ENCODE peak calls at places on chromosomes 3 and 15, in five cellular contexts. C is small intestine, T is heart right ventricle, V is esophagus muscularis mucosa, U is hepatocyte. H is an unnamed sample. For H3K36me3, the result is how much of the 10 kb centered on the place peaks cover.

GRCh38 chr3:189144645-189145044 is 27.1 kb upstream of the TPRG1 start:
- DNase-seq in C (peak), T (no peak), V (no peak), U (peak), H (no peak)

GRCh38 chr3:77319711-77320110 is 279.8 kb downstream of the ROBO2 start:
- DNase-seq in C (no peak), T (no peak), V (no peak), U (no peak), H (no peak)

GRCh38 chr3:26621176-26621575 is 1.4 kb upstream of the LRRC3B start:
- DNase-seq in C (no peak), T (no peak), V (no peak), U (no peak), H (no peak)

GRCh38 chr15:52021128-52021671 is 2.2 kb downstream of the MAPK6 start:
- DNase-seq in C (peak), T (no peak), V (no peak), U (peak), H (no peak)

GRCh38 chr15:91866371-91866905 is 12.9 kb downstream of the SLCO3A1 start:
- DNase-seq in C (no peak), T (peak), V (no peak), U (no peak), H (no peak)

GRCh38 chr15:75349851-75350588 is 3.2 kb downstream of the NEIL1 start:
- DNase-seq in C (peak), T (no peak), V (no peak), U (no peak), H (no peak)

GRCh38 chr3:17678116-17678741 is 64.2 kb downstream of the TBC1D5 start:
- DNase-seq in C (no peak), T (no peak), V (no peak), U (no peak), H (no peak)

GRCh38 chr15:69422336-69422895 is 8.3 kb downstream of the KIF23 start:
- DNase-seq in C (no peak), T (no peak), V (no peak), U (no peak), H (no peak)

GRCh38 chr3:11770105-11770476 is 76.6 kb downstream of the TAMM41 start:
- DNase-seq in C (peak), T (no peak), V (no peak), U (peak), H (no peak)
- H3K27ac ChIP-seq in C (peak), T (no peak), V (no peak), U (peak), H (peak)

DNA sequence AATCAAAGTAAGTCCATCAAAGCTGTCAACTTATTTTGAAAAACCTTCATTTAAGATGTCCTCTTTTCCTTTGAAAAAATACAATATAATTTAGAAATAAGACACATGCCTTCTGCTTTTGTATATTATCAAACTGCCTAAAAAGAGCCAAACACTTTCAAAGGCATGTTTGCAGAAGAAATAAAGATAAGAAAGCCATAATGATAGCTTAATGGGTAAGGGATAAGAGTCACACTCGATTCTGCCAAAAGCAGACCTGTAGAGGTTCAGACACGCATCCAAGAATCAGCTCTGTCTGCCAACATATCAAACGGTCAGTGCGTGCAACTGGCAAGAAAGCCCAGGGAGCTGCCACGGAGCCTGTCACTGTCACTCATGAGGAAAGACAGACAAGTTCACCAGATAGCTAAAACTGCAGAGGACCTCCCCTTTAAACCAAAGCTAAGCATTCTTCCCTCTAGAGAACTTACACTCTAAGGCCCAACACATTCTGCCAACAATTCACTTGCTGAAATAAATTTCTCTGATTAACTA is 23.3 kb downstream of the DCP1A start:
- DNase-seq in C (no peak), T (peak), V (no peak), U (no peak), H (no peak)
- H3K36me3 ChIP-seq in C (under half), T (under half), V (under half), U (under half), H (under half)

GRCh38 chr3:9361691-9362388 is 1.0 kb upstream of the THUMPD3 start:
- DNase-seq in C (no peak), T (no peak), V (no peak), U (peak), H (no peak)
- H3K27ac ChIP-seq in C (no peak), T (no peak), V (peak), U (peak), H (no peak)

DNA sequence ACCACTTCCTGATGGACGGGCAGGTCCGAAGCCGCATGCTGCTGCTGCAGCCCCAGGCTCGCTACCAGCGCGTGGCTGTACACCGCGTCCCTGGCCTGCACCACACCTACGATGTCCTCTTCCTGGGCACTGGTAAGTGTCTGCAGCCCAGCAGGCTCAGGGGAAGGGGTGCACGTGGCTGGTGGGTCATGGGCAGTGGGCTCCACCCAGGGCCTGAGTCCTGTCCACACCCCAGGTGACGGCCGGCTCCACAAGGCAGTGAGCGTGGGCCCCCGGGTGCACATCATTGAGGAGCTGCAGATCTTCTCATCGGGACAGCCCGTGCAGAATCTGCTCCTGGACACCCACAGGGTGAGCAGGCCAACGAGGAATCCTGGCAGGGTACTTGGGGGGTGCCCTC is 8.7 kb downstream of the CIB1 start:
- DNase-seq in C (no peak), T (no peak), V (no peak), U (no peak), H (no peak)
- H3K36me3 ChIP-seq in C (under half), T (under half), V (under half), U (under half), H (under half)

GRCh38 chr15:67152429-67152828 is 87.0 kb downstream of the SMAD3 start:
- DNase-seq in C (no peak), T (no peak), V (no peak), U (no peak), H (no peak)
- H3K27ac ChIP-seq in C (no peak), T (no peak), V (no peak), U (no peak), H (no peak)

GRCh38 chr3:47856669-47857068 is 53.7 kb downstream of the DHX30 start:
- DNase-seq in C (no peak), T (no peak), V (no peak), U (no peak), H (no peak)

GRCh38 chr3:47854720-47855455 is 52.0 kb downstream of the DHX30 start:
- DNase-seq in C (no peak), T (no peak), V (no peak), U (no peak), H (no peak)

GRCh38 chr3:47854267-47854666 is 51.3 kb downstream of the DHX30 start:
- DNase-seq in C (no peak), T (no peak), V (no peak), U (no peak), H (no peak)

GRCh38 chr3:47857151-47857550 is 54.2 kb downstream of the DHX30 start:
- DNase-seq in C (no peak), T (no peak), V (no peak), U (no peak), H (no peak)

DNA sequence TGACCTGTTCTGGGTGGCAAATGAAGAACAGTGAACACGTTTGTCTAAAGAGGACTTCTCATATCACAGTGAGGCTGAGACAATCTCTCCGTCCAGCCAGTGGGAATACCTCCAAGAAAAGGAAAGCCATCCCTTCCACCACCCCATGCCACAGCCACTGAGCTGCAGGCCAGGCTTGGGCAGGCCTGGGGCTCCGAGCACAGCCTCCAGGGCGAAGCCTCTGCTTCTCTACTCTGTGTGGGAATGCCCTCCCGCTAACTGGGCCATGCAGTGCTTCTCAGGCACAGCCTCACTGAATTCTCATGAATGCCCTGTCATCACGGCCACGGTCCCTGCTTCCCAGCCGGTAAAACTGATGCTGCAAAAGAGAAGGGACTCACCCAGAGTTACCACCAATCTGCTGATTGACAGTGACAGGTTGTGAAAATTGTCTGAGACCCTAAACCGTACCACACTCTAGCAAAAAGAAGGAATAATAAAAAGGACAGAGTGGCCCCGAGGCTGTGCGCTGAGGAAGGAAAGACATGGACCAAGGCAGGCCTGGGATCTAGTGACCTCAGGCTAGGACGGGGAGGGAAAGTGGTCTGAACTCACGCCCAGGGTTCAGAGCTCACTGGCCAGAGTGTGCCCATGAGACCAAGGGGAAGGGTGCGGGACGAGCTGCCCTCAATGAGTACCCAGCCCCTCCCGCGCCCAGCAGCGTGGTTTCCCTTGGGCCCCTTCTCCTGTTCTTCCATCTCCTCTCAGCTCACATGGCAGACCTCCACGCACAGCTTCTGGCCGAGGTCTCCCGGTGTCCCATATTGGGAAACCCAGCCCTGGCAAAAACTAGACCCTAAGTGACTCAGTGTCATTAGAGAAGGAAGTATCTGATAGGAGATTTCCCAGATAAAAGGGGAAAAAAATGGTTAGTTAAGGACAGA is 52.8 kb downstream of the DHX30 start:
- DNase-seq in C (no peak), T (no peak), V (no peak), U (no peak), H (no peak)
- H3K36me3 ChIP-seq in C (under half), T (half or more), V (half or more), U (under half), H (half or more)

DNA sequence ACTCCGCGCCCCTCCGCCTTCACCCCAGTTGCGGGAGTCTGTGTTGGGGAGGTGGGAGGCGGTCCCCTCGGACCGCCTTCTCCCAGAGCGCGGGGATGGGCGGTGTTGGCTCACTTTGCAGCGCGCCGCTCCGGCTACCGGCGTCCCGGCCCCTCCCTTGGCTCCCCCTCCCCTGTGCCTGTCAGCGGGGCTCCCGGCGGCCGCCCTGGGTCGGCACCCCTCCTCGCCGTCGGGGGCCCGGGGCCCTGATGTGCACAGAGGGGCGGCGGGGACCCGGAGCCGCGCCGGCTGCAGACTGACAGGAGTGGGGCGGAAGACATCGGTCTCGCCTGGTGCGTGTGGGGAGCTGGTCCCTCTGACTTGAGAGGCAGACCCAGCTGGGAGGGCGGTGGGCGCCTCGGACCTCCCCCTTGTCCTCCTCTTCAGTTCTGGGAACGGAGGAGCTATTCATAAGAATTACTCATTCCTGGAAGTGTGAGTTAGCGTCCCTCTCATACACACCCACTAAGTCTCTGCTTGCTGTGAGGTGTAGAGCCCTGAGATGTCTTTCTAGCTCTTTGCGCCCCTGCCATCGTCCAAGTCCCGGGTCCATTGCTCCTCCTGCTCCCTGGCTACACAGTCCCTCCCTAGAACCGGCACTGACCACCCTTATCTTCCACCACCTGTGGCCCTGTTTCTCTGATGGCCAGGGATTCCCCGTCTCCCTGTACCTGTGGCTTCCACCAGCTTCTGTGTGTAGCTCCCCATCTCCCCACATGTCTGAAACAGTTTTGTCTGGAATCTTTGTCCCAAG is 42.3 kb upstream of the ROPN1 start:
- DNase-seq in C (no peak), T (peak), V (peak), U (peak), H (no peak)
- H3K27ac ChIP-seq in C (peak), T (peak), V (peak), U (no peak), H (peak)